ENCODE peak calls at places on chromosomes 2 and 18, in four cellular contexts. R is activated naive CD8-positive, alpha-beta T cell treated with anti-CD3 and anti-CD28 coated beads for 36 hours; K is activated CD8-positive, alpha-beta memory T cell treated with anti-CD3 and anti-CD28 coated beads, Interleukin-2, amount 50 U/mL, for 4 hours; J is NCI-H2029 treated with DMSO at 0.1 percent for 48 hours. H is an unnamed sample.

GRCh38 chr2:236862526-236862925 is 223.2 kb upstream of the COPS8 start:
- DNase-seq in J (no peak), R (no peak), K (no peak), H (no peak)

GRCh38 chr2:202009019-202009481 is 24.6 kb upstream of the FZD7 start:
- DNase-seq in J (no peak), R (no peak), K (no peak), H (no peak)

GRCh38 chr18:50091495-50092249 is 103.3 kb downstream of the MYO5B start:
- DNase-seq in K (no peak), J (no peak), R (no peak), H (peak; percentile 34)

GRCh38 chr2:43737097-43737854 is 36.6 kb upstream of the DYNC2LI1 start:
- DNase-seq in R (no peak), K (no peak), J (no peak), H (no peak)

GRCh38 chr2:108169982-108170625 is 69.7 kb upstream of the SULT1C3 start:
- DNase-seq in J (no peak), K (no peak), R (no peak), H (no peak)

GRCh38 chr2:240507060-240507777 is 50.6 kb downstream of the ANKMY1 start:
- DNase-seq in K (no peak), R (no peak), J (no peak), H (no peak)

GRCh38 chr2:128623776-128624424 is 305.2 kb upstream of the HS6ST1 start:
- DNase-seq in R (peak; percentile 59), K (no peak), J (peak; percentile 0), H (no peak)

GRCh38 chr2:161103451-161103831 is 56.8 kb upstream of the TANK start:
- DNase-seq in J (no peak), K (no peak), R (no peak), H (no peak)

GRCh38 chr2:45191972-45192371 is 182.7 kb upstream of the SIX2 start:
- DNase-seq in R (no peak), K (no peak), J (no peak), H (no peak)

GRCh38 chr2:71060871-71061270 is 7.6 kb upstream of the NAGK start:
- DNase-seq in K (no peak), R (no peak), J (no peak), H (no peak)

GRCh38 chr2:64727013-64727767 is 73.5 kb upstream of the SERTAD2 start:
- DNase-seq in R (no peak), K (no peak), J (no peak), H (no peak)

GRCh38 chr2:85032621-85033020 is 61.7 kb downstream of the KCMF1 start:
- DNase-seq in K (no peak), J (no peak), R (no peak), H (no peak)

H was measured in DMS153.